ENCODE peak calls at places on chromosomes 2 and 18, in six cellular contexts. L is NCI-H345, I is stomach, Z is nephron progenitor cell, T is AG08396, D is ovary. S is an unnamed sample.

GRCh38 chr2:16437189-16437588 is 228.4 kb downstream of the CYRIA start:
- DNase-seq in Z (no peak), I (no peak), L (no peak), D (no peak), T (no peak), S (no peak)

GRCh38 chr18:46868171-46868921 is 49.0 kb downstream of the PIAS2 start:
- DNase-seq in I (no peak), T (no peak), Z (no peak), D (no peak), L (no peak), S (no peak)

GRCh38 chr18:32637216-32637615 is 135.6 kb downstream of the KLHL14 start:
- DNase-seq in Z (no peak), I (no peak), L (no peak), T (no peak), D (no peak), S (no peak)

GRCh38 chr2:145800201-145801091 is 1280.5 kb upstream of the ZEB2 start:
- DNase-seq in L (peak), Z (no peak), T (no peak), D (no peak), I (no peak), S (no peak)

GRCh38 chr18:4016391-4017049 is 438.6 kb downstream of the DLGAP1 start:
- DNase-seq in Z (no peak), I (no peak), T (no peak), D (no peak), L (no peak), S (no peak)

GRCh38 chr18:56314396-56314795 is 324.0 kb downstream of the TXNL1 start:
- DNase-seq in I (no peak), T (no peak), Z (no peak), L (no peak), D (no peak), S (no peak)

GRCh38 chr2:15313657-15314056 is 247.5 kb downstream of the NBAS start:
- DNase-seq in D (no peak), I (no peak), Z (no peak), T (no peak), L (no peak), S (no peak)

GRCh38 chr2:16152101-16152927 is 212.0 kb downstream of the MYCN start:
- DNase-seq in T (no peak), Z (no peak), D (no peak), I (no peak), L (no peak), S (no peak)

GRCh38 chr2:54481686-54482085 is 25.6 kb downstream of the SPTBN1 start:
- DNase-seq in T (no peak), Z (no peak), I (no peak), D (no peak), L (no peak), S (no peak)

GRCh38 chr18:50151876-50152275 is 43.1 kb downstream of the MYO5B start:
- DNase-seq in D (no peak), L (no peak), Z (no peak), I (no peak), T (no peak), S (no peak)

GRCh38 chr2:84297155-84297554 is 161.9 kb downstream of the SUCLG1 start:
- DNase-seq in Z (no peak), D (no peak), I (no peak), L (no peak), T (no peak), S (peak)

GRCh38 chr18:37403100-37403781 is 162.4 kb downstream of the CELF4 start:
- DNase-seq in Z (no peak), D (peak), I (no peak), T (peak), L (peak), S (peak)

GRCh38 chr2:202375006-202375610 is 1.0 kb upstream of the BMPR2 start:
- DNase-seq in D (peak), L (peak), I (peak), T (peak), Z (peak), S (no peak)

GRCh38 chr2:1766400-1766799 is 22.1 kb upstream of the PXDN start:
- DNase-seq in I (peak), T (no peak), Z (no peak), D (no peak), L (no peak), S (no peak)